ENCODE peak calls at places on chromosomes 4 and X, in four cellular contexts. One of them, this sample, is unnamed. For H3K36me3, the result is how much of the 10 kb centered on the place peaks cover.

GRCh38 chrX:20653070-20653469 is 386.4 kb upstream of the RPS6KA3 start:
- DNase-seq in upper lobe of left lung: no peak
- DNase-seq in left ventricle myocardium inferior: no peak
- DNase-seq in hepatocyte: no peak
- DNase-seq in this sample: no peak

GRCh38 chr4:139005774-139006173 is 9.8 kb upstream of the NOCT start:
- DNase-seq in upper lobe of left lung: no peak
- DNase-seq in left ventricle myocardium inferior: no peak
- DNase-seq in hepatocyte: no peak
- DNase-seq in this sample: no peak

GRCh38 chrX:70033348-70033747 is 16.4 kb downstream of the AWAT2 start:
- DNase-seq in upper lobe of left lung: no peak
- DNase-seq in left ventricle myocardium inferior: no peak
- DNase-seq in hepatocyte: no peak
- DNase-seq in this sample: no peak

GRCh38 chr4:171265190-171265818 is 547.9 kb upstream of the GALNTL6 start:
- DNase-seq in upper lobe of left lung: no peak
- DNase-seq in left ventricle myocardium inferior: no peak
- DNase-seq in hepatocyte: no peak
- DNase-seq in this sample: no peak

GRCh38 chr4:116358633-116359222 is 726.6 kb downstream of the TRAM1L1 start:
- DNase-seq in upper lobe of left lung: peak
- DNase-seq in left ventricle myocardium inferior: no peak
- DNase-seq in hepatocyte: peak
- DNase-seq in this sample: peak

GRCh38 chr4:33200377-33200776 is 2480.2 kb downstream of the PCDH7 start:
- DNase-seq in upper lobe of left lung: no peak
- DNase-seq in left ventricle myocardium inferior: no peak
- DNase-seq in hepatocyte: no peak
- DNase-seq in this sample: no peak

GRCh38 chr4:169314906-169315305 is 44.1 kb upstream of the SH3RF1 start:
- DNase-seq in upper lobe of left lung: peak
- DNase-seq in left ventricle myocardium inferior: peak
- DNase-seq in hepatocyte: peak
- DNase-seq in this sample: peak

GRCh38 chr4:27178066-27178465 is 317.4 kb downstream of the STIM2 start:
- DNase-seq in upper lobe of left lung: no peak
- DNase-seq in left ventricle myocardium inferior: no peak
- DNase-seq in hepatocyte: no peak
- DNase-seq in this sample: no peak

GRCh38 chr4:123488916-123489315 is 92.3 kb downstream of the SPRY1 start:
- DNase-seq in upper lobe of left lung: no peak
- DNase-seq in left ventricle myocardium inferior: no peak
- DNase-seq in hepatocyte: peak
- DNase-seq in this sample: no peak

GRCh38 chrX:24426921-24427746 is 38.0 kb upstream of the PDK3 start:
- DNase-seq in upper lobe of left lung: no peak
- DNase-seq in left ventricle myocardium inferior: no peak
- DNase-seq in hepatocyte: peak
- DNase-seq in this sample: no peak

GRCh38 chr4:94895081-94895480 is 137.3 kb downstream of the BMPR1B start:
- DNase-seq in upper lobe of left lung: no peak
- DNase-seq in left ventricle myocardium inferior: no peak
- DNase-seq in hepatocyte: no peak
- DNase-seq in this sample: no peak

GRCh38 chrX:28552322-28552721 is 34.9 kb upstream of the IL1RAPL1 start:
- DNase-seq in upper lobe of left lung: no peak
- DNase-seq in left ventricle myocardium inferior: no peak
- DNase-seq in hepatocyte: no peak
- DNase-seq in this sample: no peak

GRCh38 chr4:33134366-33134765 is 2414.2 kb downstream of the PCDH7 start:
- DNase-seq in upper lobe of left lung: no peak
- DNase-seq in left ventricle myocardium inferior: no peak
- DNase-seq in hepatocyte: no peak
- DNase-seq in this sample: no peak

GRCh38 chrX:14832151-14832550 is 40.7 kb downstream of the FANCB start:
- DNase-seq in upper lobe of left lung: no peak
- DNase-seq in left ventricle myocardium inferior: no peak
- DNase-seq in hepatocyte: no peak
- DNase-seq in this sample: no peak

GRCh38 chrX:107736781-107737531 is 38.6 kb downstream of the TSC22D3 start:
- DNase-seq in upper lobe of left lung: no peak
- DNase-seq in left ventricle myocardium inferior: no peak
- DNase-seq in hepatocyte: no peak
- DNase-seq in this sample: no peak

GRCh38 chr4:83728191-83728590 is 192.3 kb downstream of the GPAT3 start:
- DNase-seq in upper lobe of left lung: no peak
- DNase-seq in left ventricle myocardium inferior: no peak
- DNase-seq in hepatocyte: no peak
- DNase-seq in this sample: no peak

GRCh38 chrX:73214366-73215094 is at the start of gene NAP1L2:
- DNase-seq in upper lobe of left lung: peak
- DNase-seq in left ventricle myocardium inferior: peak
- DNase-seq in hepatocyte: peak
- DNase-seq in this sample: peak

GRCh38 chrX:100682939-100683338 is 38.9 kb downstream of the SRPX2 start:
- DNase-seq in upper lobe of left lung: no peak
- DNase-seq in left ventricle myocardium inferior: no peak
- DNase-seq in hepatocyte: no peak
- DNase-seq in this sample: no peak

GRCh38 chr4:20512053-20512810 is 188.0 kb upstream of the PACRGL start:
- DNase-seq in upper lobe of left lung: no peak
- DNase-seq in left ventricle myocardium inferior: no peak
- DNase-seq in hepatocyte: no peak
- DNase-seq in this sample: no peak

GRCh38 chrX:37613898-37614297 is 42.4 kb downstream of the LANCL3 start:
- DNase-seq in upper lobe of left lung: no peak
- DNase-seq in left ventricle myocardium inferior: no peak
- DNase-seq in hepatocyte: no peak
- DNase-seq in this sample: no peak

GRCh38 chrX:110280954-110281353 is 36.9 kb downstream of the AMMECR1 start:
- DNase-seq in upper lobe of left lung: no peak
- DNase-seq in left ventricle myocardium inferior: no peak
- DNase-seq in hepatocyte: no peak
- DNase-seq in this sample: no peak

GRCh38 chrX:39577976-39578962 is 519.5 kb downstream of the BCOR start:
- DNase-seq in upper lobe of left lung: no peak
- DNase-seq in left ventricle myocardium inferior: peak
- DNase-seq in hepatocyte: no peak
- DNase-seq in this sample: no peak

GRCh38 chr4:86451560-86452322 is 91.9 kb upstream of the MAPK10 start:
- DNase-seq in upper lobe of left lung: no peak
- DNase-seq in left ventricle myocardium inferior: no peak
- DNase-seq in hepatocyte: no peak
- DNase-seq in this sample: no peak

GRCh38 chrX:80285131-80285773 is 135.0 kb upstream of the TENT5D start:
- DNase-seq in upper lobe of left lung: no peak
- DNase-seq in left ventricle myocardium inferior: no peak
- DNase-seq in hepatocyte: peak
- DNase-seq in this sample: no peak

GRCh38 chr4:152169666-152170065 is 366.2 kb downstream of the FBXW7 start:
- DNase-seq in upper lobe of left lung: no peak
- DNase-seq in left ventricle myocardium inferior: no peak
- DNase-seq in hepatocyte: no peak
- DNase-seq in this sample: no peak

GRCh38 chr4:39823193-39823592 is 125.3 kb downstream of the UBE2K start:
- DNase-seq in upper lobe of left lung: no peak
- DNase-seq in left ventricle myocardium inferior: no peak
- DNase-seq in hepatocyte: no peak
- DNase-seq in this sample: no peak

GRCh38 chrX:40720811-40721210 is 14.5 kb downstream of the MED14 start:
- DNase-seq in upper lobe of left lung: no peak
- DNase-seq in left ventricle myocardium inferior: no peak
- DNase-seq in hepatocyte: no peak
- DNase-seq in this sample: no peak
- H3K36me3 ChIP-seq in upper lobe of left lung: under half
- H3K36me3 ChIP-seq in left ventricle myocardium inferior: under half
- H3K36me3 ChIP-seq in hepatocyte: under half
- H3K36me3 ChIP-seq in this sample: under half

DNA sequence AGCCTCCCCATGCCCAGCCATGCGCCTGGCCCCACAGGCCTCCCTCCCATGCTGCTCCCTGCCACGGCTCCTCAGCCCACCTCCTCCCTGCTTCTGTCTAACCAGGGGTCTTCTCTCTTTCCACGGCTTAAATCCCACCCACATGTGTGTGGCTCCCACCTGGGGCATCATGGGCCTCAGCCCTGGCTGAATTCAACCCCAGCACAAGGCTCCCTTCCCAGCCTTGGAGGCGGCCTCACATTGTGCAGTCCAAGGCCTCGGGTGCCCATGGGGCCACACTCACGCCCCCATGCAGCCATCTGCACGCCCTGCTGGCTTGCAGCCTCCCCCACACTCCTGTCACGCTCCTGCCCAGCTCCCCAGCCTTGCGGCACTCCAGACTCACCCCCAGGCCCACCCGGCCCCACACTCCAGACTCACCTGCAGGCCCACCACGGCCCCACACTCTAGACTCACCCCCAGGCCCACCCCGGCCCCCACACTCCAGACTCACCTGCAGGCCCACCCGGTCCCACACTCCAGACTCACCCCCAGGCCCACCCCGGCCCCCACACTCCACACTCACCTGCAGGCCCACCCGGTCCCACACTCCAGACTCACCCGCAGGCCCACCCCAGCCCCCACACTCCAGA is 27.0 kb downstream of the MAEA start:
- DNase-seq in upper lobe of left lung: no peak
- DNase-seq in left ventricle myocardium inferior: no peak
- DNase-seq in hepatocyte: no peak
- DNase-seq in this sample: no peak
- H3K36me3 ChIP-seq in upper lobe of left lung: half or more
- H3K36me3 ChIP-seq in left ventricle myocardium inferior: half or more
- H3K36me3 ChIP-seq in hepatocyte: under half
- H3K36me3 ChIP-seq in this sample: half or more

DNA sequence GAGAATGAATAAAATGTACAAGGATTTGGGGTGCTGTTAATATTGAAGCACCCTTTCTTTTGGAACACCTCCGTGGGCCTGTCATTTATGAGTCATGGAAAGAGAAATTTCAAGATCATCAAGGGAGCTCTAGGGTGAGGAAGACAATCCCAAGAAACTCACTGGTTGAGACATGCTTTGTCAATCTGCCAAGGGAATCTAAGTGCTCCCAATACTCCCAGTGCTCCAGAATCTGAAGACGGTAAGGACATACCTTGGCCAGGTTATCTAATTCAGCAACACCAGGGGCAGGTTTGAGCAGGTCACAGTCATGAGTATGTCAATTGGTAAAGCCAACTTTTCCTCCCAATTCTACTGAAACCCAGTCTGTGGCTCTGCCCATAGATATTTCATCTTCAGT is 556.4 kb upstream of the CPEB2 start:
- DNase-seq in upper lobe of left lung: no peak
- DNase-seq in left ventricle myocardium inferior: no peak
- DNase-seq in hepatocyte: no peak
- DNase-seq in this sample: no peak
- H3K36me3 ChIP-seq in upper lobe of left lung: under half
- H3K36me3 ChIP-seq in left ventricle myocardium inferior: under half
- H3K36me3 ChIP-seq in hepatocyte: under half
- H3K36me3 ChIP-seq in this sample: under half

GRCh38 chr4:3128058-3128457 is 53.6 kb downstream of the HTT start:
- DNase-seq in upper lobe of left lung: no peak
- DNase-seq in left ventricle myocardium inferior: no peak
- DNase-seq in hepatocyte: no peak
- DNase-seq in this sample: no peak
- H3K36me3 ChIP-seq in upper lobe of left lung: half or more
- H3K36me3 ChIP-seq in left ventricle myocardium inferior: half or more
- H3K36me3 ChIP-seq in hepatocyte: under half
- H3K36me3 ChIP-seq in this sample: half or more

DNA sequence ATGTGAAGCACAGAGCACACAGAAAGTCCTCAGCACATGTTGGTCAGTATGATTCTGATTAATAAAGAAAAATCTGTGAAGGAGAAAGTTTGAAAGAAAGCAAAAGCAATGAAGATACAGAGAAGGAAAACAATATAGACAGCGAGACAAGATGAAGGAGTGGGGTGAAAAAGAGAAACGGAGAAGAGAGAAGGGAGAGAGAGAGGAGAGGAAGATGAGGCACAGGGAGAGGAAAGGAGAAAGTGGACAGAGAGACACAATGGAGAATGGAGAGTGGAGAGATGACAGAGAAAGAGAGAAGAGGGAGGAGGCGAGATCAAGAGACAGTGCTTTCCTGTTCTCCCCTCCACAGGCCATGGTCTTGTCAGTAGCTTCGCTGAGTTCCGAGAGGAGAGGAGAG is 3.9 kb upstream of the KCND1 start:
- DNase-seq in upper lobe of left lung: no peak
- DNase-seq in left ventricle myocardium inferior: no peak
- DNase-seq in hepatocyte: no peak
- DNase-seq in this sample: no peak
- H3K36me3 ChIP-seq in upper lobe of left lung: under half
- H3K36me3 ChIP-seq in left ventricle myocardium inferior: under half
- H3K36me3 ChIP-seq in hepatocyte: under half
- H3K36me3 ChIP-seq in this sample: half or more

This sample was measured in lower lobe of right lung.